ENCODE peak calls at places on chromosomes 1 and 21, in five cellular contexts. O is spleen, W is left ventricle myocardium inferior, X is transverse colon, R is heart left ventricle. T is an unnamed sample. For H3K9me3, the result is how much of the 10 kb centered on the place peaks cover.

GRCh38 chr1:195954848-195955247 is 653.4 kb downstream of the KCNT2 start:
- DNase-seq in X (no peak), O (no peak), W (peak), R (peak), T (no peak)

GRCh38 chr1:114979278-114979891 is 50.2 kb upstream of the TSHB start:
- DNase-seq in O (no peak), X (peak), R (peak), W (peak), T (peak)

GRCh38 chr1:74010206-74010605 is 187.8 kb downstream of the LRRIQ3 start:
- DNase-seq in W (no peak), X (no peak), O (no peak), R (no peak), T (no peak)

GRCh38 chr1:162391790-162392563 is 10.4 kb downstream of the C1orf226 start:
- DNase-seq in X (no peak), R (no peak), W (no peak), O (no peak), T (no peak)

GRCh38 chr1:209896346-209896745 is 41.7 kb upstream of the SYT14 start:
- DNase-seq in W (no peak), R (no peak), X (no peak), O (no peak), T (no peak)

GRCh38 chr1:160748182-160748876 is 9.3 kb downstream of the SLAMF7 start:
- DNase-seq in O (no peak), R (no peak), W (no peak), X (no peak), T (no peak)

GRCh38 chr1:23743287-23744052 is at the start of gene ELOA:
- DNase-seq in W (peak), R (peak), X (peak), O (peak), T (peak)

GRCh38 chr1:107057197-107058133 is 991 bp downstream of the PRMT6 start:
- DNase-seq in X (peak), W (peak), O (peak), R (peak), T (no peak)

GRCh38 chr21:46437096-46437498 is 21.6 kb upstream of the DIP2A start:
- DNase-seq in W (no peak), O (no peak), X (no peak), R (no peak), T (no peak)

GRCh38 chr1:162357681-162358266 is 18.9 kb downstream of the SPATA46 start:
- DNase-seq in O (no peak), R (no peak), X (no peak), W (no peak), T (no peak)

GRCh38 chr1:207221934-207222351 is 99.5 kb upstream of the CD55 start:
- DNase-seq in O (no peak), X (no peak), W (no peak), R (no peak), T (no peak)

GRCh38 chr1:89610457-89610991 is 22.4 kb upstream of the LRRC8C start:
- DNase-seq in W (no peak), O (peak), R (no peak), X (no peak), T (no peak)

GRCh38 chr1:6454856-6455751 is 10.9 kb downstream of the TNFRSF25 start:
- DNase-seq in R (no peak), W (no peak), X (no peak), O (no peak), T (no peak)

GRCh38 chr1:226632169-226632884 is 83.8 kb downstream of the STUM start:
- DNase-seq in O (peak), R (no peak), X (no peak), W (no peak), T (no peak)

GRCh38 chr21:37737996-37738395 is 178.3 kb downstream of the KCNJ6 start:
- DNase-seq in O (no peak), W (no peak), R (no peak), X (no peak), T (no peak)
- H3K9me3 ChIP-seq in O (under half), W (under half), R (under half), X (under half), T (under half)

DNA sequence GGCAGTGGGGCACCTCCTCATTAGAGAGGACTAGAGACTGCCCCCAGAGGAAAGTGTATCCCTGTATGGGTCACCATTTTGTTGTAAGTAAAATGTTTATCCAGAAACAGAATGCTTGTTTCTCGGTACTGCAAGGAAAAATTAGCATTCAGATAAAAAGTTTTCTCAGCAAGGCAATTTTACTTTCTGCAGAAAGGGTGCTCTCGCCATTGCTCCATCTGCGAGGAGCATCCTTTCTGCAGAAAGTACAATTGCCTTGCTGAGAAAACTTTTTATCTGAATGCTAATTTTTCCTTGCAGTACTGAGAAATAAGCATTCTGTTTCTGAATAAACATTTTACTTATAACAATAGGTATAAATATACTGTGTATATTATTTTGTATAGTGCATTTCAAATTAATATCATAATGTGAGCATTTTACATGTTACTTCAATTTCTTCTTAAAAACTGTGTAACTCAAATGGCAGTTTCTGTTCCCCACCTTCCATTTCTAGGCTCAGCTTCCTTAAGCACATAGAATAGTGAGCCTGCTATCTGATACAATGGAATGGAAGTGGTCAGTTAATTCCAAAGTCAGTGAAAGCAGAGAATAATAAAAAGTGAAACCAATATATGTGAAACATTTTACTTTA is 76.5 kb upstream of the DESI2 start:
- DNase-seq in X (no peak), O (no peak), W (no peak), R (no peak), T (no peak)
- H3K9me3 ChIP-seq in X (half or more), O (under half), W (half or more), R (under half), T (under half)

DNA sequence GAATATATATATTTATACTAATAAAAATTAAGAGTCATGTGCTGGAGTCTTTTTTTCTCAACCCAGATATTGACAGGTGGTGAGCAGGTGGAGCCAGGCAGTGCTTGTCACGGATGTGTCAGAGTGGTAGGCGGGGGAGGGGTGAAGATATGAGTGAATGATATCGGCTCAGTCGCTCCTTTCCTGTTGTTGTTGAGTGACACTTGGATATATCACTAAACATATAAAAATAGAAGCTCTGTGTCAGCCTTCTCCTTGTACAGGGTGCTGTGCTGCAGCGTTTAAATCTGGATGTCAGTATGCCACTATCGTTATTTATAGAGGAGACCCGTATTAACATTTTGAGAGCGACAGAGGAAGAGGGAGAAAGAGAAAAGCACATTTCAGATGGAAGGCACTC is 339.6 kb downstream of the NUF2 start:
- DNase-seq in O (no peak), X (no peak), R (peak), W (no peak), T (no peak)
- H3K9me3 ChIP-seq in O (under half), X (under half), R (under half), W (under half), T (under half)

GRCh38 chr1:53639251-53639721 is 99.7 kb downstream of the GLIS1 start:
- DNase-seq in R (no peak), X (no peak), O (peak), W (no peak), T (no peak)

GRCh38 chr1:53638641-53639035 is 100.3 kb downstream of the GLIS1 start:
- DNase-seq in R (no peak), X (no peak), W (no peak), O (no peak), T (no peak)

GRCh38 chr1:53634571-53634979 is 104.4 kb downstream of the GLIS1 start:
- DNase-seq in X (no peak), R (no peak), W (no peak), O (peak), T (no peak)

GRCh38 chr1:53637726-53638640 is 101.0 kb downstream of the GLIS1 start:
- DNase-seq in X (no peak), W (no peak), O (peak), R (no peak), T (peak)

DNA sequence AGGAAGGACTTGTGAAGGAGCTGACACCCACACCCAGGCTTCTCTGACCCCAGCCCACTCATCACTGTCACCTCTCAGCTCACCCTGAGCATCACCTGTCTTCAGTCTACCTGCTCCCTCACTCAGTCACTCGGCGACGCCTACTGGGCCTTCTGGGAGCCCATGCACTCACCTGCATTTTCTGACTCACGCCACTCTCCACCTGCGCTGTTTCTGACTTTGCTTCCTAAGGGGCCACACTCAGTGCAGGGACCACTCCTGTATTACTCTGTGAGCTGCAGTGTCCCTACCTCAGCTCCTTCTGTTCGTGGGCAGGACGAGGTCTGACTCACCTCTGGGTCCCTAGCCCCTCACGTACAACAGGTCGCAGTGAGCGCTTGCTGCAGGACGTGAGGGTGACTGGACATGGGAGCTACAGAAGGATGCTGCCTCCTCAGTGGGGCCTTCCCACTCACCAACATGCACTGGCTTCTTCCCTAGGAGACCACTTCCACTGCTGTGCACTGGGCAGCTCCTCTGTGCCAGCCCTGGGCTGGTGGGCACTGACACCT is 102.3 kb downstream of the GLIS1 start:
- DNase-seq in W (no peak), O (peak), R (no peak), X (no peak), T (no peak)
- H3K9me3 ChIP-seq in W (under half), O (under half), R (under half), X (under half), T (under half)

GRCh38 chr1:237931631-237932030 is 40.9 kb upstream of the ZP4 start:
- DNase-seq in O (no peak), R (no peak), W (no peak), X (no peak), T (no peak)
- H3K9me3 ChIP-seq in O (under half), R (under half), W (under half), X (under half), T (under half)

GRCh38 chr1:150579110-150579954 is at the start of gene MCL1:
- DNase-seq in R (peak), X (peak), W (peak), O (peak), T (peak)
- H3K9me3 ChIP-seq in R (under half), X (under half), W (under half), O (under half), T (under half)

DNA sequence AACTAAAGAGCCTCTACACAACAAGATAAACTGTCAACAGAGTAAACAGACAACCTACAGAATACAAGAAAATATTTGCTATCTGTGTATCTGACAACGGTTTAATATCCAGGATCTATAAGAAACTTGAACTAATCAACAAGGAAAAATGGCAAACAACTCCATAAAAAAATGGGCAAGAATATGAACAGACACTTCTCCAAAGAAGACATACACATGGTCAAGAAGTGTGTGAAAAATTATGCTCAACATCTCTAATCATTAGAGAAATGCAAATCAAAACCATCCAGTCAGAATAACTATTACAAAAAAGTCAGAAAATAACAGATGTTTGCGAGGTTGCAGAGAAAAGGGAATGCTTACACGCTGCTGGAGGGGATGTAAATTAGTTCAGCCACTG is 8.0 kb downstream of the ZNF670 start:
- DNase-seq in X (no peak), O (no peak), W (no peak), R (no peak), T (no peak)
- H3K9me3 ChIP-seq in X (under half), O (under half), W (under half), R (under half), T (under half)